ENCODE peak calls at places on chromosomes 7 and 10, in seven cellular contexts. R, T, W, C, A, K and N are unnamed samples.

GRCh38 chr7:73423519-73424485 is 9.8 kb upstream of the FZD9 start:
- DNase-seq in R (peak; percentile 45), W (no peak), C (peak; percentile 50), A (no peak), T (no peak), K (no peak), N (no peak)

GRCh38 chr10:100245484-100246220 is 16.3 kb upstream of the CHUK start:
- DNase-seq in T (no peak), W (no peak), K (no peak), C (no peak), R (no peak), A (no peak), N (no peak)

GRCh38 chr7:56105508-56105907 is 768 bp downstream of the CHCHD2 start:
- DNase-seq in W (no peak), C (no peak), K (peak; percentile 64), A (no peak), R (no peak), T (peak; percentile 51), N (no peak)

GRCh38 chr7:144812379-144813283 is 23.2 kb downstream of the TPK1 start:
- DNase-seq in C (no peak), R (no peak), W (no peak), K (no peak), A (peak; percentile 31), T (peak; percentile 62), N (no peak)

GRCh38 chr7:51029586-51030230 is 247.0 kb upstream of the GRB10 start:
- DNase-seq in C (no peak), A (no peak), W (peak; percentile 25), K (peak; percentile 57), T (no peak), R (no peak), N (peak; percentile 74)

GRCh38 chr7:104528142-104528541 is 199.7 kb downstream of the LHFPL3 start:
- DNase-seq in R (no peak), A (no peak), T (no peak), C (no peak), K (no peak), W (no peak), N (no peak)

GRCh38 chr10:49081532-49082275 is 33.6 kb downstream of the VSTM4 start:
- DNase-seq in A (no peak), C (no peak), T (no peak), K (no peak), W (no peak), R (no peak), N (no peak)

GRCh38 chr7:64902806-64903721 is at the start of gene ZNF273:
- DNase-seq in A (peak; percentile 90), T (peak; percentile 98), W (peak; percentile 95), C (peak; percentile 85), K (peak; percentile 88), R (peak; percentile 93), N (peak; percentile 48)

GRCh38 chr7:155663942-155664341 is 19.5 kb downstream of the RBM33 start:
- DNase-seq in K (no peak), W (no peak), A (no peak), C (no peak), R (no peak), T (no peak), N (no peak)

GRCh38 chr7:126569402-126569801 is 683.3 kb downstream of the GRM8 start:
- DNase-seq in R (no peak), W (no peak), A (no peak), C (no peak), K (peak; percentile 21), T (no peak), N (no peak)

GRCh38 chr7:34225193-34225592 is 319.9 kb downstream of the BMPER start:
- DNase-seq in A (no peak), T (no peak), R (no peak), W (no peak), C (no peak), K (no peak), N (no peak)

GRCh38 chr10:77388571-77388970 is 249.0 kb downstream of the KCNMA1 start:
- DNase-seq in K (no peak), T (no peak), C (no peak), A (no peak), R (no peak), W (no peak), N (no peak)

GRCh38 chr7:47843291-47843690 is 105.0 kb downstream of the PKD1L1 start:
- DNase-seq in T (no peak), R (no peak), C (no peak), K (no peak), A (no peak), W (no peak), N (no peak)

GRCh38 chr10:80506189-80506575 is 31.5 kb upstream of the SH2D4B start:
- DNase-seq in C (no peak), W (no peak), R (peak; percentile 73), K (peak; percentile 90), T (no peak), A (no peak), N (no peak)

GRCh38 chr7:29620531-29620930 is 56.9 kb downstream of the PRR15 start:
- DNase-seq in C (no peak), W (no peak), T (no peak), A (no peak), R (no peak), K (no peak), N (no peak)

GRCh38 chr7:7529328-7529727 is 6.3 kb downstream of the COL28A1 start:
- DNase-seq in A (no peak), W (no peak), T (no peak), C (no peak), K (no peak), R (no peak), N (no peak)

GRCh38 chr10:5385224-5385623 is 19.4 kb downstream of the TUBAL3 start:
- DNase-seq in C (no peak), K (no peak), A (no peak), R (no peak), T (no peak), W (no peak), N (no peak)

GRCh38 chr7:8126768-8127167 is 135.2 kb downstream of the ICA1 start:
- DNase-seq in R (no peak), C (no peak), W (no peak), T (no peak), A (no peak), K (no peak), N (no peak)

GRCh38 chr7:28955723-28956607 is 2.2 kb downstream of the TRIL start:
- DNase-seq in A (no peak), R (peak; percentile 89), K (peak; percentile 35), C (peak; percentile 38), W (peak; percentile 64), T (peak; percentile 49), N (no peak)

GRCh38 chr7:50805425-50806130 is 22.9 kb upstream of the GRB10 start:
- DNase-seq in W (no peak), R (no peak), A (no peak), K (peak; percentile 44), C (no peak), T (peak; percentile 47), N (peak; percentile 62)

GRCh38 chr7:77995717-77996116 is 197.1 kb downstream of the PHTF2 start:
- DNase-seq in A (no peak), C (no peak), R (no peak), W (no peak), T (peak; percentile 6), K (no peak), N (no peak)

GRCh38 chr10:52517017-52517416 is 202.9 kb downstream of the DKK1 start:
- DNase-seq in A (no peak), W (no peak), K (no peak), R (no peak), T (no peak), C (no peak), N (no peak)

GRCh38 chr10:48455392-48456151 is 149.1 kb downstream of the MAPK8 start:
- DNase-seq in A (no peak), T (no peak), R (no peak), K (no peak), W (peak; percentile 49), C (no peak), N (no peak)

GRCh38 chr7:93337047-93337446 is 104.9 kb downstream of the VPS50 start:
- DNase-seq in R (no peak), C (no peak), A (no peak), W (no peak), K (no peak), T (no peak), N (no peak)

GRCh38 chr10:111079241-111079760 is 2.5 kb downstream of the ADRA2A start:
- DNase-seq in R (no peak), K (no peak), W (no peak), C (no peak), T (no peak), A (no peak), N (no peak)

GRCh38 chr7:101557978-101558741 is 70.9 kb downstream of the MYL10 start:
- DNase-seq in C (no peak), K (no peak), R (no peak), A (no peak), W (no peak), T (no peak), N (no peak)

GRCh38 chr10:77247076-77247561 is 390.5 kb downstream of the KCNMA1 start:
- DNase-seq in A (no peak), W (no peak), T (no peak), C (peak; percentile 13), R (peak; percentile 81), K (no peak), N (peak; percentile 42)

GRCh38 chr10:131767716-131768115 is 133.1 kb upstream of the PPP2R2D start:
- DNase-seq in W (no peak), T (no peak), C (no peak), R (no peak), K (no peak), A (no peak), N (no peak)

GRCh38 chr7:27245124-27245797 is 2.7 kb downstream of the EVX1 start:
- DNase-seq in T (no peak), K (no peak), R (no peak), C (no peak), W (no peak), A (no peak), N (no peak)

GRCh38 chr10:112565434-112566053 is 118.5 kb downstream of the VTI1A start:
- DNase-seq in K (peak; percentile 53), T (peak; percentile 42), R (peak; percentile 81), C (no peak), A (no peak), W (no peak), N (peak; percentile 20)

GRCh38 chr7:105622114-105622731 is 40.9 kb upstream of the EFCAB10 start:
- DNase-seq in R (no peak), A (no peak), W (no peak), C (no peak), T (no peak), K (no peak), N (no peak)

GRCh38 chr7:130891254-130892094 is 157.5 kb upstream of the KLF14 start:
- DNase-seq in K (peak; percentile 92), W (no peak), A (no peak), T (no peak), C (no peak), R (no peak), N (no peak)

GRCh38 chr7:154967581-154967980 is 35.3 kb downstream of the PAXIP1 start:
- DNase-seq in K (no peak), T (no peak), A (no peak), W (no peak), C (no peak), R (no peak), N (no peak)

GRCh38 chr10:33099748-33100147 is 141.7 kb upstream of the ITGB1 start:
- DNase-seq in W (no peak), K (no peak), A (no peak), T (no peak), C (no peak), R (no peak), N (no peak)

GRCh38 chr10:128086003-128086863 is 40.0 kb downstream of the MKI67 start:
- DNase-seq in A (no peak), K (no peak), T (no peak), W (no peak), R (no peak), C (no peak), N (no peak)

GRCh38 chr10:47380341-47381215 is 3.5 kb downstream of the ZNF488 start:
- DNase-seq in A (no peak), W (no peak), T (no peak), R (peak; percentile 75), K (no peak), C (no peak), N (no peak)

GRCh38 chr7:49038821-49039358 is 114.5 kb downstream of the CDC14C start:
- DNase-seq in R (no peak), T (no peak), A (no peak), K (no peak), C (no peak), W (no peak), N (no peak)

GRCh38 chr10:17199351-17199804 is 2.1 kb downstream of the TRDMT1 start:
- DNase-seq in T (no peak), A (no peak), K (peak; percentile 39), R (no peak), C (no peak), W (no peak), N (no peak)